ENCODE peak calls at places on chromosomes 3 and 15, in nine cellular contexts. C, O, Y, R, I, J, Q, V and M are unnamed samples.
A peak's percentile ranks its signal among the peaks of the same experiment; 100 is the strongest.

GRCh38 chr3:7536510-7536909 is 675.6 kb downstream of the GRM7 start:
- DNase-seq in C (no peak), O (no peak), Y (no peak), R (no peak), I (no peak), J (no peak), Q (no peak), V (no peak), M (no peak)

GRCh38 chr3:165056510-165056909 is 21.8 kb downstream of the SI start:
- DNase-seq in C (no peak), O (peak; percentile 2), Y (no peak), R (peak; percentile 12), I (no peak), J (no peak), Q (no peak), V (no peak), M (no peak)

GRCh38 chr3:43366466-43366865 is 80.1 kb downstream of the SNRK start:
- DNase-seq in C (no peak), O (no peak), Y (no peak), R (no peak), I (no peak), J (no peak), Q (no peak), V (no peak), M (no peak)

GRCh38 chr3:196996454-196997265 is 28.0 kb upstream of the PIGZ start:
- DNase-seq in C (no peak), O (no peak), Y (no peak), R (no peak), I (no peak), J (no peak), Q (no peak), V (no peak), M (no peak)

GRCh38 chr3:11602886-11603285 is 40.8 kb downstream of the VGLL4 start:
- DNase-seq in C (no peak), O (no peak), Y (no peak), R (no peak), I (no peak), J (no peak), Q (no peak), V (no peak), M (peak; percentile 23)

GRCh38 chr15:99446565-99447496 is 119.0 kb upstream of the MEF2A start:
- DNase-seq in C (no peak), O (no peak), Y (no peak), R (no peak), I (no peak), J (no peak), Q (no peak), V (peak; percentile 19), M (no peak)

GRCh38 chr15:98226149-98226548 is 265.6 kb downstream of the ARRDC4 start:
- DNase-seq in C (no peak), O (no peak), Y (no peak), R (no peak), I (no peak), J (no peak), Q (no peak), V (no peak), M (no peak)

GRCh38 chr3:187370051-187370450 is 1.9 kb downstream of the RTP4 start:
- DNase-seq in C (no peak), O (no peak), Y (no peak), R (no peak), I (no peak), J (no peak), Q (no peak), V (no peak), M (no peak)

GRCh38 chr3:112656045-112656444 is 15.1 kb upstream of the CCDC80 start:
- DNase-seq in C (no peak), O (no peak), Y (peak; percentile 67), R (no peak), I (peak; percentile 42), J (no peak), Q (no peak), V (no peak), M (no peak)

GRCh38 chr3:170355738-170356595 is 1.5 kb upstream of the SKIL start:
- DNase-seq in C (no peak), O (peak; percentile 62), Y (peak; percentile 72), R (peak; percentile 60), I (no peak), J (peak; percentile 85), Q (peak; percentile 76), V (peak; percentile 41), M (peak; percentile 72)

GRCh38 chr3:144900366-144900765 is 928.7 kb downstream of the DIPK2A start:
- DNase-seq in C (no peak), O (no peak), Y (peak; percentile 26), R (no peak), I (no peak), J (no peak), Q (no peak), V (no peak), M (no peak)

GRCh38 chr3:104245981-104246380 is 1120.7 kb upstream of the ALCAM start:
- DNase-seq in C (no peak), O (no peak), Y (no peak), R (no peak), I (no peak), J (no peak), Q (no peak), V (no peak), M (no peak)

GRCh38 chr3:25448750-25449684 is 21.0 kb downstream of the RARB start:
- DNase-seq in C (no peak), O (no peak), Y (peak; percentile 54), R (peak; percentile 69), I (no peak), J (no peak), Q (peak; percentile 81), V (peak; percentile 64), M (no peak)

GRCh38 chr3:187136936-187137335 is 2.4 kb downstream of the RPL39L start:
- DNase-seq in C (peak; percentile 40), O (no peak), Y (peak; percentile 80), R (no peak), I (peak; percentile 81), J (no peak), Q (no peak), V (no peak), M (no peak)

GRCh38 chr3:187292631-187293513 is 1.3 kb upstream of the MASP1 start:
- DNase-seq in C (no peak), O (no peak), Y (peak; percentile 72), R (no peak), I (no peak), J (no peak), Q (no peak), V (no peak), M (no peak)

GRCh38 chr15:26866298-26867198 is at the start of gene GABRA5:
- DNase-seq in C (no peak), O (peak; percentile 90), Y (peak; percentile 49), R (peak; percentile 86), I (peak; percentile 15), J (no peak), Q (peak; percentile 70), V (peak; percentile 82), M (no peak)
- TF ChIP-seq EZH2phosphoT487 in C (no peak), O (no peak), Y (no peak), R (no peak), I (no peak), J (no peak), Q (no peak), V (no peak), M (no peak)

GRCh38 chr3:193814166-193814565 is 221.2 kb downstream of the OPA1 start:
- DNase-seq in C (no peak), O (no peak), Y (no peak), R (no peak), I (no peak), J (no peak), Q (no peak), V (no peak), M (no peak)
- H3K4me1 ChIP-seq in C (no peaks in the 10 kb centered on the region), O (peaks cover 90% of the 10 kb centered on the region), Y (no peaks in the 10 kb centered on the region), R (peaks cover 71% of the 10 kb centered on the region), I (no peaks in the 10 kb centered on the region), J (no peaks in the 10 kb centered on the region), Q (peaks cover 37% of the 10 kb centered on the region), V (peaks cover 8% of the 10 kb centered on the region), M (no peaks in the 10 kb centered on the region)

DNA sequence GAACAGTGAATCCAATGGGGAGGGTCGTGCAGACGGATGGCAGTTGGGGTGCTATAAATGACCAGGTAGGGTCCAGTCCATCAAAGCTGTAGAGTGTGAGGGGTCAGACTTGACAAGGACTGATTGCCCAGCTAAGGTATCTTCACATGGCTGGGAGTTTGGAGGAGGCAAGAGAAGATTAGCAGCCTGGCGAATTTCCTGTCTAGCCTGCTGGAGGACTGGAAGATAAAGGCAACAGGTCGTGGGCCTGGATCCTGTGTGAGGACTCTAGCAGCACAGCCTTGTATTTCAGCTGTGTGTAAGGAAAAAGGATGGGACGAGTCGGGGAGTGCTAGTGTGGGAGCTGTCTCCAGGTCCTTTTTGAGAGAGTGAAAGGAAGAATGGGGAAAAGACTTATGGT is 17.6 kb downstream of the CCR5AS start:
- DNase-seq in C (no peak), O (no peak), Y (no peak), R (no peak), I (no peak), J (no peak), Q (no peak), V (no peak), M (no peak)
- H3K4me3 ChIP-seq in C (no peak overlapping the region), O (no peak overlapping the region), Y (no peak overlapping the region), R (no peak overlapping the region), I (no peak overlapping the region), J (no peak overlapping the region), Q (no peak overlapping the region), V (no peak overlapping the region), M (no peak overlapping the region)

GRCh38 chr15:66698971-66699370 is 3.1 kb upstream of the SMAD6 start:
- DNase-seq in C (no peak), O (peak; percentile 45), Y (no peak), R (peak; percentile 18), I (no peak), J (no peak), Q (no peak), V (no peak), M (no peak)

GRCh38 chr15:66696770-66697169 is 5.3 kb upstream of the SMAD6 start:
- DNase-seq in C (no peak), O (no peak), Y (no peak), R (no peak), I (no peak), J (no peak), Q (no peak), V (no peak), M (no peak)

GRCh38 chr15:66700412-66700801 is 1.6 kb upstream of the SMAD6 start:
- DNase-seq in C (no peak), O (no peak), Y (no peak), R (no peak), I (no peak), J (no peak), Q (no peak), V (no peak), M (peak; percentile 46)

GRCh38 chr15:66700802-66701421 is 1.1 kb upstream of the SMAD6 start:
- DNase-seq in C (peak; percentile 87), O (peak; percentile 96), Y (peak; percentile 99), R (peak; percentile 96), I (peak; percentile 94), J (peak; percentile 93), Q (peak; percentile 99), V (peak; percentile 98), M (peak; percentile 96)

DNA sequence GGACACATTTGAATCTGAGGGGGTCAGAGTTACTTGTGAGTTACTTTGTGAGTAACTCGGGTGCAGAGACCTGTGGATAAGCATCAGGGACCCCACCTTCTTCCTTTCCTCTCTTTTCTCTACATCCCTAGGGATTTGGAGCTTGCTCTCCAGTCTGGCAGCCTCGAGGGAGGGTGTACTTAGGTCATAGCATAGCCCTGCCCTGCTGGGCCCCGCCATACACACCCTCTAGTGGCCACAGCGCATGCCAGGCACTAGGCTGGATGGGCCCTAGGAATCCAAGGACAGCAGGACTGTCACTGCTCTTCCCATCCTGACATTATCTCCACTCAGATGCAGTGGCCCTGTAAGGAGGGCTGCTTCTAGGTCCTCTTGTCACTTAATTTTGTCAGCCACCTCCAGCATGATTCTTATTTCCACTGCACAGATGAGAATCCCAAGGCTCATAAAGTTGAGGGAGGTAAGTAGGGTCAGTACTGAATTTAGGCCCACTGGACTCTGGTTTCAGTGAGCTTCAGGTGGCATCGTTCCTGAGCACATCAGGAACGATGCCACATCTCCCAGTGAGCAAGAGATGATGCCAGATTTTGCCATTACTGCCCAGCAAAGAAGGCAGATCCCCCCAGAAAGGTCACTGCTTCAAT is 3.6 kb upstream of the SMAD6 start:
- DNase-seq in C (peak; percentile 61), O (peak; percentile 84), Y (peak; percentile 95), R (peak; percentile 91), I (peak; percentile 75), J (peak; percentile 38), Q (peak; percentile 91), V (peak; percentile 81), M (peak; percentile 63)
- TF ChIP-seq EZH2phosphoT487 in C (no peak), O (no peak), Y (no peak), R (no peak), I (no peak), J (no peak), Q (no peak), V (no peak), M (no peak)